ENCODE peak calls at places on chromosomes 4 and X, in six cellular contexts. P, R, T, A, Z and G are unnamed samples.

GRCh38 chr4:7815981-7816380 is 123.7 kb downstream of the AFAP1 start:
- DNase-seq in Z (no peak), P (no peak), T (no peak), R (no peak), A (no peak), G (no peak)

GRCh38 chrX:13955095-13955647 is 74.5 kb downstream of the GEMIN8 start:
- DNase-seq in P (no peak), Z (no peak), T (no peak), R (no peak), A (no peak), G (no peak)

GRCh38 chr4:30763337-30763736 is 43.2 kb downstream of the PCDH7 start:
- DNase-seq in T (no peak), A (peak), Z (peak), P (no peak), R (no peak), G (no peak)

GRCh38 chrX:13855689-13856425 is 39.0 kb upstream of the GPM6B start:
- DNase-seq in Z (peak), P (no peak), R (no peak), A (no peak), T (no peak), G (peak)

GRCh38 chr4:125283702-125284279 is 31.0 kb upstream of the FAT4 start:
- DNase-seq in R (no peak), T (no peak), Z (peak), A (no peak), P (peak), G (peak)

GRCh38 chrX:14056201-14056600 is 26.5 kb upstream of the GEMIN8 start:
- DNase-seq in Z (no peak), P (no peak), A (no peak), T (no peak), R (no peak), G (no peak)

GRCh38 chrX:2351999-2352995 is 148.5 kb downstream of the DHRSX start:
- DNase-seq in Z (peak), T (no peak), R (no peak), A (peak), P (no peak), G (peak)

GRCh38 chr4:101556845-101557244 is 209.5 kb upstream of the PPP3CA start:
- DNase-seq in A (no peak), T (no peak), P (no peak), R (no peak), Z (no peak), G (no peak)

GRCh38 chrX:729583-730409 is 99.2 kb downstream of the SHOX start:
- DNase-seq in T (no peak), A (no peak), R (no peak), P (no peak), Z (no peak), G (no peak)

GRCh38 chrX:47264507-47265173 is 31.8 kb downstream of the USP11 start:
- DNase-seq in T (no peak), P (no peak), Z (peak), A (no peak), R (no peak), G (peak)